ENCODE peak calls at places on chromosomes 6 and 20, in six cellular contexts. Q, X, R, I, E and K are unnamed samples.

GRCh38 chr20:43579861-43580793 is 10.6 kb upstream of the IFT52 start:
- ATAC-seq in Q (no peak), I (no peak), R (no peak), E (no peak), X (no peak), K (no peak)

GRCh38 chr6:159125977-159126376 is 43.2 kb upstream of the FNDC1 start:
- ATAC-seq in I (no peak), X (no peak), R (no peak), Q (no peak), E (peak; percentile 8), K (no peak)

GRCh38 chr6:105193647-105194046 is 13.8 kb upstream of the POPDC3 start:
- ATAC-seq in I (no peak), R (no peak), Q (no peak), E (no peak), X (no peak), K (no peak)

GRCh38 chr6:144314003-144314485 is 28.9 kb downstream of the UTRN start:
- ATAC-seq in Q (no peak), E (no peak), X (no peak), I (peak; percentile 97), R (peak; percentile 34), K (peak; percentile 79)

GRCh38 chr6:90631046-90631445 is 44.2 kb upstream of the MAP3K7 start:
- ATAC-seq in R (no peak), Q (no peak), I (no peak), X (no peak), E (no peak), K (no peak)

GRCh38 chr6:36938536-36938935 is 16.0 kb upstream of the PI16 start:
- ATAC-seq in Q (no peak), E (no peak), X (no peak), I (no peak), R (no peak), K (no peak)

GRCh38 chr20:12715371-12715770 is 293.4 kb upstream of the SPTLC3 start:
- ATAC-seq in E (no peak), R (no peak), I (no peak), X (no peak), Q (no peak), K (no peak)

GRCh38 chr20:48885237-48885636 is 36.3 kb upstream of the ARFGEF2 start:
- ATAC-seq in I (no peak), Q (no peak), R (no peak), X (no peak), E (no peak), K (no peak)

GRCh38 chr6:150783818-150784217 is 81.7 kb upstream of the MTHFD1L start:
- ATAC-seq in R (no peak), Q (no peak), I (no peak), X (no peak), E (no peak), K (no peak)

GRCh38 chr6:20873425-20874190 is 339.4 kb downstream of the CDKAL1 start:
- ATAC-seq in Q (no peak), X (no peak), I (no peak), E (no peak), R (no peak), K (no peak)

GRCh38 chr6:107917468-107918375 is 40.3 kb downstream of the SEC63 start:
- ATAC-seq in Q (no peak), I (no peak), E (peak; percentile 61), R (no peak), X (no peak), K (no peak)
- H3K9me3 ChIP-seq in Q (peaks cover 9% of the 10 kb centered on the region), I (peaks cover 9% of the 10 kb centered on the region), E (peaks cover 7% of the 10 kb centered on the region), R (peaks cover 20% of the 10 kb centered on the region), X (peaks cover 12% of the 10 kb centered on the region), K (peaks cover 20% of the 10 kb centered on the region)

GRCh38 chr6:107275330-107275865 is 160.1 kb upstream of the BEND3 start:
- ATAC-seq in E (no peak), I (no peak), Q (no peak), X (no peak), R (no peak), K (no peak)
- TF ChIP-seq POLR2AphosphoS5 in E (no peak), I (no peak), Q (no peak), X (no peak), R (no peak), K (no peak)

GRCh38 chr6:137851669-137852068 is 15.4 kb upstream of the TNFAIP3 start:
- ATAC-seq in R (no peak), E (no peak), Q (peak; percentile 48), I (no peak), X (no peak), K (no peak)
- H3K9me3 ChIP-seq in R (no peaks in the 10 kb centered on the region), E (peaks cover 4% of the 10 kb centered on the region), Q (no peaks in the 10 kb centered on the region), I (no peaks in the 10 kb centered on the region), X (no peaks in the 10 kb centered on the region), K (no peaks in the 10 kb centered on the region)

GRCh38 chr20:41992481-41992880 is 374.3 kb upstream of the CHD6 start:
- ATAC-seq in Q (no peak), I (no peak), R (no peak), E (no peak), X (no peak), K (no peak)

GRCh38 chr20:41989039-41989679 is 371.0 kb upstream of the CHD6 start:
- ATAC-seq in I (no peak), Q (no peak), E (no peak), X (no peak), R (no peak), K (no peak)

GRCh38 chr20:41991412-41991811 is 373.2 kb upstream of the CHD6 start:
- ATAC-seq in Q (no peak), X (no peak), I (no peak), R (no peak), E (no peak), K (no peak)

DNA sequence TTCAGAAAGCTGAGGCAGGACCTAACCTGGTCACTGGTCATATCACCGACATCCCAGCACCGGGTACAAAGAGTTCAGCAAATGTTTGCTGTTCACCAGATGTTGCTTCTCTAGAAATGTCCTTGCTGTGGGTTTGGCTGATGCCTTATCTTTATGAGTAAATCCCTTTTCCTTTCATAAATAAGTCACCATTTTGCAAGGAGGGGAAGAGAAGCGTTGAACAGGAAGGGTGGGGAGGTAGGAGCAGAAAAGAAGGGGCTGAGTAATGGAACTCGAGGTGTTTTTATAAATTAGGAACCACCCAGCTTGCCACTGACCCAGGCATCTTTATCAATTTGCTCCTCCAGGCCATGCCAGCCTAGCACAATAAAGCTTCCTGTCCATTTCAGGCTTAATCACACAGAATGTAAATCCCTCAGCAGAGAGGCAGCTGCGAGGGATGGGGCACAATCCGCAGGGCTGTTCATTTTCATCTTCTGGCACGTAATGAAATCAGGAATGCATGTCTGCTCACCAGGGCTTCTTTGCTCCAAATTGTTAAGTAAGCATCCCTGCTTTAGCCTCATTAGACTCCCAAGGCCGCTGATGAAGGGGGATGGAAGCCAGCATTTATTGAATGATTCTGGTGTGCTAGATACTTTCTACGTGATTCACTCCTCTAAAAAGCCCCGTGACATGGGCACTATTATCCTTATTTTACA is 371.9 kb upstream of the CHD6 start:
- ATAC-seq in R (no peak), Q (no peak), X (no peak), E (no peak), I (no peak), K (no peak)
- TF ChIP-seq POLR2AphosphoS5 in R (no peak), Q (no peak), X (no peak), E (no peak), I (no peak), K (no peak)

GRCh38 chr6:167505782-167506181 is 180.9 kb downstream of the TTLL2 start:
- ATAC-seq in R (no peak), E (no peak), Q (no peak), X (no peak), I (no peak), K (no peak)

GRCh38 chr6:167504412-167504961 is 179.6 kb downstream of the TTLL2 start:
- ATAC-seq in E (no peak), Q (no peak), I (no peak), R (no peak), X (no peak), K (peak; percentile 48)

GRCh38 chr6:167506443-167507231 is 181.8 kb downstream of the TTLL2 start:
- ATAC-seq in E (no peak), Q (no peak), R (peak; percentile 79), I (no peak), X (no peak), K (no peak)

GRCh38 chr6:167507376-167507961 is 182.6 kb downstream of the TTLL2 start:
- ATAC-seq in Q (no peak), R (peak; percentile 5), X (no peak), E (no peak), I (no peak), K (no peak)

DNA sequence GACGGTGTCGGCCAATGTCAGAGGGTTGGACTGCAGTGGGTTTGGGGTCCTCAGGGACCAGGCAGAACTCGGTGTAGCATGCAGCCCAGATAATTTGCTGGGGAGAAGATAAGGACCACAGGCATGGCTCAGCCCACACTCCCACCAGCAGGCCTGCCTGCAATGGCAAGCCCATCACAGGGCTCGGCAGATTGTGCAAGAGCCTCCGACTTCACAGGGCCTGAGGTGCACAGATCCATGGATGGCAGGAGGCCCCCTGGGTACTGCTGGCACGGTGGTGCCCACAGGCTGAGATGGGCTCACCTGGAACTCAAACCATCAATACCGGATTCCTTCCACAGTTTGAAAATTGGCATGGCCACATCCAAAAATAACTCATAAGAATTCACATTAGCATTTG is 180.3 kb downstream of the TTLL2 start:
- ATAC-seq in I (no peak), E (no peak), Q (no peak), R (no peak), X (no peak), K (no peak)
- H3K9me3 ChIP-seq in I (no peaks in the 10 kb centered on the region), E (no peaks in the 10 kb centered on the region), Q (no peaks in the 10 kb centered on the region), R (no peaks in the 10 kb centered on the region), X (no peaks in the 10 kb centered on the region), K (no peaks in the 10 kb centered on the region)